ENCODE peak calls at places on chromosomes 6 and 20, in eight cellular contexts. L is GM20000, J is NB4, W is WERI-Rb-1, U is endodermal cell, M is neural crest cell, X is GM10248, K is PC-3. V is an unnamed sample.

GRCh38 chr6:117494283-117494682 is 11.8 kb downstream of the DCBLD1 start:
- DNase-seq in L (no peak), J (peak; percentile 48), W (no peak), U (no peak), M (no peak), X (no peak), K (no peak), V (no peak)

GRCh38 chr6:149397384-149397783 is 2.7 kb upstream of the SUMO4 start:
- DNase-seq in L (no peak), J (no peak), W (no peak), U (no peak), M (no peak), X (no peak), K (no peak), V (no peak)

GRCh38 chr6:154995241-154996162 is at the start of gene TIAM2:
- DNase-seq in L (peak; percentile 63), J (no peak), W (peak; percentile 63), U (peak; percentile 91), M (peak; percentile 44), X (peak; percentile 38), K (no peak), V (peak; percentile 45)

GRCh38 chr6:27081931-27082330 is 165.6 kb upstream of the PRSS16 start:
- DNase-seq in L (no peak), J (no peak), W (no peak), U (no peak), M (no peak), X (no peak), K (peak; percentile 56), V (no peak)

GRCh38 chr20:43767686-43768474 is 41.1 kb upstream of the GTSF1L start:
- DNase-seq in L (no peak), J (no peak), W (no peak), U (no peak), M (no peak), X (no peak), K (peak; percentile 83), V (no peak)

GRCh38 chr6:38387994-38388393 is 251.7 kb downstream of the BTBD9 start:
- DNase-seq in L (no peak), J (no peak), W (no peak), U (no peak), M (no peak), X (no peak), K (no peak), V (no peak)

GRCh38 chr6:166435574-166435973 is 52.8 kb upstream of the MPC1 start:
- DNase-seq in L (no peak), J (peak; percentile 47), W (no peak), U (no peak), M (no peak), X (no peak), K (no peak), V (no peak)

GRCh38 chr6:138817799-138818198 is 21.9 kb downstream of the ECT2L start:
- DNase-seq in L (peak; percentile 25), J (no peak), W (no peak), U (peak; percentile 87), M (no peak), X (peak; percentile 34), K (peak; percentile 98), V (no peak)

GRCh38 chr20:13113731-13114130 is 105.0 kb downstream of the SPTLC3 start:
- DNase-seq in L (no peak), J (no peak), W (no peak), U (no peak), M (no peak), X (no peak), K (no peak), V (no peak)

GRCh38 chr20:54362283-54362682 is 113.1 kb upstream of the DOK5 start:
- DNase-seq in L (no peak), J (no peak), W (no peak), U (no peak), M (no peak), X (no peak), K (no peak), V (no peak)

GRCh38 chr6:14079971-14080370 is 37.6 kb upstream of the CD83 start:
- DNase-seq in L (no peak), J (no peak), W (no peak), U (no peak), M (no peak), X (no peak), K (no peak), V (no peak)

GRCh38 chr6:28884423-28885148 is 39.2 kb downstream of the TRIM27 start:
- DNase-seq in L (peak; percentile 21), J (peak; percentile 81), W (peak; percentile 43), U (no peak), M (no peak), X (no peak), K (no peak), V (no peak)

GRCh38 chr6:133241901-133242760 is 974 bp downstream of the EYA4 start:
- DNase-seq in L (no peak), J (no peak), W (no peak), U (peak; percentile 80), M (peak; percentile 26), X (peak; percentile 9), K (no peak), V (peak; percentile 31)

GRCh38 chr20:3808141-3808479 is 12.0 kb downstream of the CDC25B start:
- DNase-seq in L (no peak), J (no peak), W (no peak), U (no peak), M (no peak), X (no peak), K (peak; percentile 98), V (no peak)

GRCh38 chr6:2810092-2810671 is 31.5 kb downstream of the SERPINB1 start:
- DNase-seq in L (no peak), J (peak; percentile 89), W (no peak), U (no peak), M (no peak), X (no peak), K (peak; percentile 98), V (no peak)

GRCh38 chr20:35091808-35092523 is 641 bp downstream of the TRPC4AP start:
- DNase-seq in L (peak; percentile 19), J (peak; percentile 33), W (no peak), U (no peak), M (no peak), X (no peak), K (no peak), V (no peak)

GRCh38 chr6:3887150-3887700 is 38.1 kb downstream of the FAM50B start:
- DNase-seq in L (no peak), J (peak; percentile 35), W (no peak), U (no peak), M (no peak), X (peak; percentile 27), K (peak; percentile 36), V (no peak)

GRCh38 chr6:169843110-169843509 is 91.7 kb downstream of the ERMARD start:
- DNase-seq in L (no peak), J (no peak), W (no peak), U (peak; percentile 34), M (no peak), X (no peak), K (no peak), V (no peak)

GRCh38 chr20:58393299-58393698 is 4.3 kb downstream of the VAPB start:
- DNase-seq in L (no peak), J (no peak), W (no peak), U (no peak), M (no peak), X (no peak), K (no peak), V (no peak)

GRCh38 chr6:30358340-30358679 is 13.4 kb downstream of the RPP21 start:
- DNase-seq in L (no peak), J (no peak), W (no peak), U (no peak), M (no peak), X (no peak), K (peak; percentile 26), V (no peak)

GRCh38 chr6:36912583-36912982 is 26.8 kb downstream of the C6orf89 start:
- DNase-seq in L (peak; percentile 60), J (no peak), W (peak; percentile 73), U (no peak), M (no peak), X (peak; percentile 64), K (peak; percentile 96), V (peak; percentile 15)

GRCh38 chr20:3045042-3045815 is 623 bp upstream of the MRPS26 start:
- DNase-seq in L (peak; percentile 88), J (peak; percentile 97), W (peak; percentile 89), U (no peak), M (no peak), X (peak; percentile 87), K (peak; percentile 45), V (no peak)

GRCh38 chr6:46655803-46656202 is 3.0 kb downstream of the SLC25A27 start:
- DNase-seq in L (no peak), J (peak; percentile 20), W (peak; percentile 57), U (peak; percentile 91), M (peak; percentile 38), X (no peak), K (peak; percentile 31), V (peak; percentile 66)
- TF ChIP-seq CTCF in L (no peak), J (peak; percentile 38), W (peak; percentile 76), U (peak; percentile 89), M (peak; percentile 63), X (peak; percentile 1), K (peak; percentile 51), V (peak; percentile 61)

GRCh38 chr20:51767018-51767866 is 948 bp downstream of the ATP9A start:
- DNase-seq in L (peak; percentile 53), J (no peak), W (peak; percentile 90), U (peak; percentile 96), M (peak; percentile 46), X (no peak), K (peak; percentile 97), V (peak; percentile 59)
- TF ChIP-seq CTCF in L (no peak), J (no peak), W (peak; percentile 68), U (peak; percentile 79), M (peak; percentile 68), X (no peak), K (peak; percentile 59), V (peak; percentile 66)

GRCh38 chr6:137475103-137475502 is 19.1 kb downstream of the OLIG3 start:
- DNase-seq in L (no peak), J (no peak), W (no peak), U (peak; percentile 57), M (no peak), X (no peak), K (no peak), V (no peak)
- TF ChIP-seq CTCF in L (no peak), J (peak; percentile 9), W (peak; percentile 1), U (peak; percentile 77), M (peak; percentile 22), X (no peak), K (peak; percentile 37), V (no peak)

GRCh38 chr20:62707281-62707941 is 1.2 kb upstream of the NTSR1 start:
- DNase-seq in L (no peak), J (peak; percentile 49), W (no peak), U (no peak), M (no peak), X (no peak), K (peak; percentile 15), V (no peak)

GRCh38 chr20:62706857-62707256 is 1.8 kb upstream of the NTSR1 start:
- DNase-seq in L (no peak), J (no peak), W (no peak), U (no peak), M (no peak), X (no peak), K (no peak), V (no peak)

GRCh38 chr20:62708591-62709536 is at the start of gene NTSR1:
- DNase-seq in L (no peak), J (peak; percentile 61), W (no peak), U (peak; percentile 76), M (no peak), X (no peak), K (no peak), V (peak; percentile 26)

GRCh38 chr20:62709537-62709905 is 885 bp downstream of the NTSR1 start:
- DNase-seq in L (no peak), J (no peak), W (no peak), U (no peak), M (no peak), X (no peak), K (no peak), V (no peak)

GRCh38 chr20:62707981-62708521 is 585 bp upstream of the NTSR1 start:
- DNase-seq in L (no peak), J (peak; percentile 79), W (peak; percentile 90), U (peak; percentile 91), M (no peak), X (no peak), K (peak; percentile 56), V (peak; percentile 50)
- TF ChIP-seq CTCF in L (no peak), J (peak; percentile 42), W (peak; percentile 75), U (peak; percentile 76), M (peak; percentile 57), X (no peak), K (peak; percentile 56), V (peak; percentile 59)